ENCODE peak calls at places on chromosomes 3 and 15, in four cellular contexts. H is left ventricle myocardium inferior, F is glutamatergic neuron, C is psoas muscle. E is an unnamed sample.
A peak's percentile ranks its signal among the peaks of the same experiment; 100 is the strongest.

GRCh38 chr15:77738441-77739437 is 106.0 kb upstream of the LINGO1 start:
- DNase-seq in H (no peak), F (peak; percentile 32), C (no peak), E (peak; percentile 65)

GRCh38 chr3:195820901-195821300 is 9.2 kb upstream of the MUC4 start:
- DNase-seq in H (no peak), F (no peak), C (no peak), E (peak; percentile 38)

GRCh38 chr3:56856686-56857577 is 55.2 kb upstream of the ARHGEF3 start:
- DNase-seq in H (no peak), F (no peak), C (no peak), E (no peak)

GRCh38 chr3:16060945-16061344 is 113.5 kb upstream of the GALNT15 start:
- DNase-seq in H (no peak), F (no peak), C (peak; percentile 81), E (no peak)

GRCh38 chr15:35173444-35174118 is 88.5 kb upstream of the NANOGP8 start:
- DNase-seq in H (no peak), F (no peak), C (no peak), E (no peak)

GRCh38 chr3:58627580-58627894 is 39.0 kb downstream of the FAM3D start:
- DNase-seq in H (peak; percentile 77), F (no peak), C (no peak), E (no peak)

GRCh38 chr3:184229424-184230080 is at the start of gene VWA5B2:
- DNase-seq in H (peak; percentile 50), F (peak; percentile 85), C (peak; percentile 70), E (peak; percentile 90)

GRCh38 chr3:128969993-128970740 is 23.7 kb downstream of the CFAP92 start:
- DNase-seq in H (no peak), F (peak; percentile 61), C (peak; percentile 71), E (peak; percentile 83)

GRCh38 chr3:29711255-29711771 is 430.4 kb downstream of the RBMS3 start:
- DNase-seq in H (no peak), F (no peak), C (no peak), E (no peak)

GRCh38 chr3:169227911-169228310 is 435.6 kb downstream of the MECOM start:
- DNase-seq in H (no peak), F (no peak), C (no peak), E (peak; percentile 53)

GRCh38 chr3:123803521-123803920 is 80.6 kb downstream of the MYLK start:
- DNase-seq in H (no peak), F (no peak), C (no peak), E (peak; percentile 79)

GRCh38 chr3:63656791-63657190 is 4.3 kb downstream of the SNTN start:
- DNase-seq in H (no peak), F (no peak), C (no peak), E (no peak)

GRCh38 chr3:48013288-48013980 is 2.8 kb downstream of the MAP4 start:
- DNase-seq in H (no peak), F (no peak), C (no peak), E (no peak)

GRCh38 chr3:141561426-141562034 is 74.7 kb downstream of the RASA2 start:
- DNase-seq in H (no peak), F (no peak), C (no peak), E (peak; percentile 52)

GRCh38 chr3:55330756-55331155 is 156.3 kb downstream of the WNT5A start:
- DNase-seq in H (no peak), F (no peak), C (no peak), E (no peak)

GRCh38 chr3:192332386-192333291 is 394.7 kb downstream of the FGF12 start:
- DNase-seq in H (no peak), F (no peak), C (no peak), E (no peak)

GRCh38 chr3:177977381-177978158 is 558.7 kb upstream of the KCNMB2 start:
- DNase-seq in H (no peak), F (no peak), C (no peak), E (no peak)

GRCh38 chr15:90388462-90389182 is 580 bp downstream of the IQGAP1 start:
- DNase-seq in H (peak; percentile 72), F (peak; percentile 67), C (peak; percentile 88), E (peak; percentile 79)

GRCh38 chr3:184593201-184593922 is 31.8 kb downstream of the EPHB3 start:
- DNase-seq in H (no peak), F (no peak), C (peak; percentile 64), E (no peak)

GRCh38 chr3:192825657-192826200 is 91.9 kb downstream of the MB21D2 start:
- DNase-seq in H (no peak), F (no peak), C (no peak), E (no peak)

GRCh38 chr3:129278970-129279906 is 568 bp downstream of the HMCES start:
- DNase-seq in H (peak; percentile 34), F (peak; percentile 45), C (peak; percentile 67), E (peak; percentile 87)

GRCh38 chr15:82663186-82663600 is 16.0 kb upstream of the CPEB1 start:
- DNase-seq in H (no peak), F (no peak), C (peak; percentile 62), E (peak; percentile 93)

GRCh38 chr3:130658666-130659065 is 88.0 kb downstream of the PIK3R4 start:
- DNase-seq in H (no peak), F (no peak), C (no peak), E (no peak)

GRCh38 chr3:125128861-125129501 is 73.2 kb upstream of the HEG1 start:
- DNase-seq in H (no peak), F (no peak), C (no peak), E (no peak)

GRCh38 chr15:71329041-71329440 is 213.8 kb downstream of the THSD4 start:
- DNase-seq in H (no peak), F (no peak), C (no peak), E (no peak)

GRCh38 chr15:92822216-92823144 is 77.6 kb upstream of the CHD2 start:
- DNase-seq in H (no peak), F (no peak), C (no peak), E (no peak)

GRCh38 chr15:85854345-85855097 is 59.8 kb upstream of the KLHL25 start:
- DNase-seq in H (no peak), F (peak; percentile 40), C (no peak), E (peak; percentile 82)

GRCh38 chr15:79003301-79003700 is 58.5 kb upstream of the CTSH start:
- DNase-seq in H (no peak), F (no peak), C (peak; percentile 20), E (no peak)

GRCh38 chr15:59290311-59291213 is 82.1 kb downstream of the MYO1E start:
- DNase-seq in H (no peak), F (no peak), C (no peak), E (no peak)

GRCh38 chr3:113255854-113256615 is 44.7 kb downstream of the BOC start:
- DNase-seq in H (no peak), F (no peak), C (no peak), E (no peak)

GRCh38 chr3:20669184-20669583 is 483.2 kb upstream of the SGO1 start:
- DNase-seq in H (peak; percentile 28), F (no peak), C (no peak), E (no peak)

GRCh38 chr3:132593950-132594328 is 3.1 kb upstream of the ACKR4 start:
- DNase-seq in H (no peak), F (no peak), C (no peak), E (no peak)

GRCh38 chr3:97863025-97863424 is 41.2 kb downstream of the CRYBG3 start:
- DNase-seq in H (no peak), F (no peak), C (no peak), E (no peak)

GRCh38 chr3:73055583-73056364 is 5.7 kb upstream of the EBLN2 start:
- DNase-seq in H (no peak), F (no peak), C (no peak), E (peak; percentile 68)

GRCh38 chr3:56260262-56260661 is 208.0 kb downstream of the ERC2 start:
- DNase-seq in H (no peak), F (no peak), C (no peak), E (peak; percentile 72)

GRCh38 chr15:69474846-69475455 is 22.3 kb downstream of the RPLP1 start:
- DNase-seq in H (no peak), F (no peak), C (no peak), E (peak; percentile 66)

GRCh38 chr15:86002444-86002843 is 77.2 kb upstream of the AGBL1 start:
- DNase-seq in H (no peak), F (no peak), C (no peak), E (no peak)

GRCh38 chr15:60822403-60822802 is 343.5 kb upstream of the ICE2 start:
- DNase-seq in H (no peak), F (no peak), C (no peak), E (peak; percentile 41)

GRCh38 chr15:43329960-43330779 is at the start of gene LCMT2:
- DNase-seq in H (peak; percentile 92), F (peak; percentile 85), C (peak; percentile 97), E (peak; percentile 96)
- TF ChIP-seq CTCF in H (peak; percentile 19), F (no peak), C (no peak), E (no peak)

GRCh38 chr3:186920301-186920700 is 10.0 kb upstream of the ST6GAL1 start:
- DNase-seq in H (no peak), F (no peak), C (no peak), E (no peak)
- TF ChIP-seq CTCF in H (no peak), F (no peak), C (no peak), E (no peak)

DNA sequence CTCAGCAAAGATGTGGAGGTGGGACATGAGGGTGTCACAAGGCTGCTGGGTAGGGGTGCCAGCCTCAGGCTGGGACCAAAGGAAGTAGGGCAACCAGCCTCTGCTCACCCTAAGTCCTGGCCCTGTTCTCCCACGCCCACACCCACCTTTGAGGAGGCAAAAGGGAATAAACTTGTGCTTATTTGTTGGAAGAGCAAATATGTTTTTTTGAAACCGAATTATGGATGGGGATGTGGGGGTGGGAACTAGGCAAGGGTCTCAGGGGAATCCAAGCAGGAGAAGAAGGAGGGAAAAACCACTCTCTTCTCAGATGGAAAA is 10.4 kb downstream of the BHLHE40 start:
- DNase-seq in H (no peak), F (no peak), C (no peak), E (no peak)
- TF ChIP-seq CTCF in H (no peak), F (no peak), C (no peak), E (no peak)

DNA sequence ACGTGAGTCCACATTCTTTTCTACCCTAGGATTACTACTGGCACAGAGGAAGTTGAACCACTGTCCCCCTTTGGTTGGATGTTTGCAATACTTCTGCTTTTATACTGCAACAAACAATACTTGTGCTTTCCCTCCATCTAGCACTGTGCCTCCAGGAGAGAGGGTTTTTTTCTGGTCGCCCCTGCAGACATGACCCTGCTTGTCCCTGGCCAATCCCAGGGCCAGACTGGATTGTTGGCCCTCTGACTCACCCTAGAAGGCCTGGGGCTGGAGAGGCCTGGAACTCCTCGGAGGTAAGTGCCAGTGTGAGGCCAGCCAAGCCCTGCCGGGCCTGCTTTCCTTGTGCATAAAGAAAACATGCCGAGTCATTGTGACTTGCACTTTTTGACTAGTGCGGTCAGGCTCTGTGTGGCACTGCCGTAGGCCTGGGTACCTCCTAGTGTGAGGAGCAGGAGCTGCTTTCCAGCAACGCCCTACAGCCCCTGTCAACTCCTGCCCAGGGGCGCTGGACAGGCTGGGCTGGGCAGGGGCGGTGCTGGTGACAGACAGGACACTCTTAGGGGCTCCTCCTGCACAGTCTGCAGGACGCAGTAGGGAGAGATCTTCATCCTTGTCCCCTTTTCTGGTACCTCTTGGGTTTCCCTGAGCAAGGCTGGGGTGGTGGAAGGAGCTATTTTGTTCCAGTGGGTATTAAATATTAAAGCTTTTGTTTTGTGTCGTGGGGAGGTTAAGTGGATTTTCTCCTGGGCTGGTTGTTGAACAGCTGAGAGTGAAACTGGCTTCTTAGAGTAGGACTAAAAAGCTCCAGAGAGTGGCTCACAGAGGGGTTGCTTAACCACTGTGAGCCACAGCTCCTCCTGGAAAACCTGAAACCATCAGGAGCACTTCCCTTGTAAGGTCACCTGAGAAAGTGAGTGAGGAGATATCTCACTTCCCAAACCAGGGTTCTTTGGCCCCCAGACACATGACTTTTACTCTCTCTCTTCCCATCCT is 14.4 kb upstream of the TKT start:
- DNase-seq in H (peak; percentile 80), F (peak; percentile 33), C (peak; percentile 88), E (peak; percentile 95)
- TF ChIP-seq CTCF in H (no peak), F (no peak), C (no peak), E (no peak)

GRCh38 chr3:87307805-87308204 is 31.4 kb upstream of the POU1F1 start:
- DNase-seq in H (no peak), F (no peak), C (no peak), E (no peak)
- TF ChIP-seq CTCF in H (no peak), F (no peak), C (no peak), E (peak; percentile 70)

GRCh38 chr3:108153451-108153981 is 62.7 kb upstream of the CD47 start:
- DNase-seq in H (no peak), F (peak; percentile 20), C (no peak), E (peak; percentile 84)
- TF ChIP-seq CTCF in H (peak; percentile 27), F (peak; percentile 37), C (no peak), E (peak; percentile 84)